ENCODE peak calls at places on chromosomes 5 and 9, in eight cellular contexts. One of them, this sample, is unnamed. For H3K4me1, the result is how much of the 10 kb centered on the place peaks cover.

GRCh38 chr9:14136646-14137370 is 177.1 kb downstream of the NFIB start:
- DNase-seq in left ventricle myocardium inferior: no peak
- DNase-seq in upper lobe of right lung: no peak
- DNase-seq in PC-3: no peak
- DNase-seq in tibial artery: no peak
- DNase-seq in pancreas: no peak
- DNase-seq in breast epithelium: no peak
- DNase-seq in esophagus muscularis mucosa: no peak
- DNase-seq in this sample: no peak

GRCh38 chr5:52988335-52989024 is 672 bp upstream of the ITGA2 start:
- DNase-seq in left ventricle myocardium inferior: no peak
- DNase-seq in upper lobe of right lung: no peak
- DNase-seq in PC-3: peak
- DNase-seq in tibial artery: no peak
- DNase-seq in pancreas: no peak
- DNase-seq in breast epithelium: no peak
- DNase-seq in esophagus muscularis mucosa: no peak
- DNase-seq in this sample: no peak

GRCh38 chr9:36017278-36017677 is 19.4 kb upstream of the RECK start:
- DNase-seq in left ventricle myocardium inferior: no peak
- DNase-seq in upper lobe of right lung: no peak
- DNase-seq in PC-3: no peak
- DNase-seq in tibial artery: no peak
- DNase-seq in pancreas: no peak
- DNase-seq in breast epithelium: no peak
- DNase-seq in esophagus muscularis mucosa: no peak
- DNase-seq in this sample: no peak

GRCh38 chr5:102823441-102823874 is 68.4 kb downstream of the PAM start:
- DNase-seq in left ventricle myocardium inferior: no peak
- DNase-seq in upper lobe of right lung: no peak
- DNase-seq in PC-3: no peak
- DNase-seq in tibial artery: no peak
- DNase-seq in pancreas: no peak
- DNase-seq in breast epithelium: no peak
- DNase-seq in esophagus muscularis mucosa: no peak
- DNase-seq in this sample: no peak

GRCh38 chr9:69371001-69371400 is 46.0 kb downstream of the ENTREP1 start:
- DNase-seq in left ventricle myocardium inferior: no peak
- DNase-seq in upper lobe of right lung: no peak
- DNase-seq in PC-3: no peak
- DNase-seq in tibial artery: no peak
- DNase-seq in pancreas: no peak
- DNase-seq in breast epithelium: no peak
- DNase-seq in esophagus muscularis mucosa: no peak
- DNase-seq in this sample: no peak

GRCh38 chr9:93645921-93646639 is 69.7 kb downstream of the PHF2 start:
- DNase-seq in left ventricle myocardium inferior: no peak
- DNase-seq in upper lobe of right lung: peak
- DNase-seq in PC-3: no peak
- DNase-seq in tibial artery: peak
- DNase-seq in pancreas: no peak
- DNase-seq in breast epithelium: no peak
- DNase-seq in esophagus muscularis mucosa: no peak
- DNase-seq in this sample: peak

GRCh38 chr5:158807947-158808346 is 291.8 kb downstream of the EBF1 start:
- DNase-seq in left ventricle myocardium inferior: no peak
- DNase-seq in upper lobe of right lung: no peak
- DNase-seq in PC-3: no peak
- DNase-seq in tibial artery: no peak
- DNase-seq in pancreas: no peak
- DNase-seq in breast epithelium: no peak
- DNase-seq in esophagus muscularis mucosa: no peak
- DNase-seq in this sample: no peak

GRCh38 chr5:130402906-130403305 is 498.6 kb downstream of the CHSY3 start:
- DNase-seq in left ventricle myocardium inferior: no peak
- DNase-seq in upper lobe of right lung: no peak
- DNase-seq in PC-3: no peak
- DNase-seq in tibial artery: no peak
- DNase-seq in pancreas: no peak
- DNase-seq in breast epithelium: no peak
- DNase-seq in esophagus muscularis mucosa: no peak
- DNase-seq in this sample: no peak

GRCh38 chr5:11584008-11584407 is 320.2 kb downstream of the CTNND2 start:
- DNase-seq in left ventricle myocardium inferior: no peak
- DNase-seq in upper lobe of right lung: no peak
- DNase-seq in PC-3: peak
- DNase-seq in tibial artery: no peak
- DNase-seq in pancreas: no peak
- DNase-seq in breast epithelium: no peak
- DNase-seq in esophagus muscularis mucosa: no peak
- DNase-seq in this sample: no peak

GRCh38 chr5:157076558-157076957 is 17.6 kb upstream of the HAVCR1 start:
- DNase-seq in left ventricle myocardium inferior: no peak
- DNase-seq in upper lobe of right lung: no peak
- DNase-seq in PC-3: peak
- DNase-seq in tibial artery: no peak
- DNase-seq in pancreas: no peak
- DNase-seq in breast epithelium: no peak
- DNase-seq in esophagus muscularis mucosa: no peak
- DNase-seq in this sample: no peak

GRCh38 chr9:70043689-70044449 is at the start of gene MAMDC2:
- DNase-seq in left ventricle myocardium inferior: peak
- DNase-seq in upper lobe of right lung: peak
- DNase-seq in PC-3: no peak
- DNase-seq in tibial artery: peak
- DNase-seq in pancreas: peak
- DNase-seq in breast epithelium: peak
- DNase-seq in esophagus muscularis mucosa: peak
- DNase-seq in this sample: no peak

GRCh38 chr5:9197881-9198260 is 348.0 kb downstream of the SEMA5A start:
- DNase-seq in left ventricle myocardium inferior: no peak
- DNase-seq in upper lobe of right lung: no peak
- DNase-seq in PC-3: peak
- DNase-seq in tibial artery: no peak
- DNase-seq in pancreas: no peak
- DNase-seq in breast epithelium: no peak
- DNase-seq in esophagus muscularis mucosa: no peak
- DNase-seq in this sample: no peak

GRCh38 chr9:123421211-123421585 is 65.2 kb downstream of the CRB2 start:
- DNase-seq in left ventricle myocardium inferior: no peak
- DNase-seq in upper lobe of right lung: peak
- DNase-seq in PC-3: no peak
- DNase-seq in tibial artery: peak
- DNase-seq in pancreas: no peak
- DNase-seq in breast epithelium: no peak
- DNase-seq in esophagus muscularis mucosa: no peak
- DNase-seq in this sample: no peak

GRCh38 chr5:116068028-116068632 is 16.7 kb upstream of the COMMD10 start:
- DNase-seq in left ventricle myocardium inferior: no peak
- DNase-seq in upper lobe of right lung: no peak
- DNase-seq in PC-3: peak
- DNase-seq in tibial artery: no peak
- DNase-seq in pancreas: no peak
- DNase-seq in breast epithelium: no peak
- DNase-seq in esophagus muscularis mucosa: no peak
- DNase-seq in this sample: no peak

GRCh38 chr5:163460562-163461176 is at the start of gene HMMR:
- DNase-seq in left ventricle myocardium inferior: no peak
- DNase-seq in upper lobe of right lung: no peak
- DNase-seq in PC-3: peak
- DNase-seq in tibial artery: no peak
- DNase-seq in pancreas: no peak
- DNase-seq in breast epithelium: no peak
- DNase-seq in esophagus muscularis mucosa: no peak
- DNase-seq in this sample: no peak

GRCh38 chr9:131976157-131976740 is 103.4 kb downstream of the MED27 start:
- DNase-seq in left ventricle myocardium inferior: no peak
- DNase-seq in upper lobe of right lung: no peak
- DNase-seq in PC-3: no peak
- DNase-seq in tibial artery: no peak
- DNase-seq in pancreas: no peak
- DNase-seq in breast epithelium: no peak
- DNase-seq in esophagus muscularis mucosa: no peak
- DNase-seq in this sample: no peak

GRCh38 chr5:35303152-35303551 is 72.9 kb upstream of the PRLR start:
- DNase-seq in left ventricle myocardium inferior: no peak
- DNase-seq in upper lobe of right lung: no peak
- DNase-seq in PC-3: no peak
- DNase-seq in tibial artery: no peak
- DNase-seq in pancreas: no peak
- DNase-seq in breast epithelium: no peak
- DNase-seq in esophagus muscularis mucosa: no peak
- DNase-seq in this sample: no peak

GRCh38 chr9:6628714-6629113 is 16.8 kb downstream of the GLDC start:
- DNase-seq in left ventricle myocardium inferior: no peak
- DNase-seq in upper lobe of right lung: no peak
- DNase-seq in PC-3: no peak
- DNase-seq in tibial artery: no peak
- DNase-seq in pancreas: no peak
- DNase-seq in breast epithelium: no peak
- DNase-seq in esophagus muscularis mucosa: no peak
- DNase-seq in this sample: no peak

GRCh38 chr9:21031091-21031817 is at the start of gene HACD4:
- DNase-seq in left ventricle myocardium inferior: peak
- DNase-seq in upper lobe of right lung: peak
- DNase-seq in PC-3: no peak
- DNase-seq in tibial artery: peak
- DNase-seq in pancreas: peak
- DNase-seq in breast epithelium: peak
- DNase-seq in esophagus muscularis mucosa: no peak
- DNase-seq in this sample: no peak

GRCh38 chr9:132036521-132036920 is 43.1 kb downstream of the MED27 start:
- DNase-seq in left ventricle myocardium inferior: no peak
- DNase-seq in upper lobe of right lung: no peak
- DNase-seq in PC-3: no peak
- DNase-seq in tibial artery: no peak
- DNase-seq in pancreas: no peak
- DNase-seq in breast epithelium: no peak
- DNase-seq in esophagus muscularis mucosa: no peak
- DNase-seq in this sample: no peak

GRCh38 chr5:180090769-180091546 is 19.4 kb upstream of the RNF130 start:
- DNase-seq in left ventricle myocardium inferior: no peak
- DNase-seq in upper lobe of right lung: no peak
- DNase-seq in PC-3: peak
- DNase-seq in tibial artery: peak
- DNase-seq in pancreas: peak
- DNase-seq in breast epithelium: peak
- DNase-seq in esophagus muscularis mucosa: no peak
- DNase-seq in this sample: no peak

GRCh38 chr9:19690128-19690527 is 98.7 kb downstream of the SLC24A2 start:
- DNase-seq in left ventricle myocardium inferior: no peak
- DNase-seq in upper lobe of right lung: no peak
- DNase-seq in PC-3: no peak
- DNase-seq in tibial artery: no peak
- DNase-seq in pancreas: no peak
- DNase-seq in breast epithelium: no peak
- DNase-seq in esophagus muscularis mucosa: no peak
- DNase-seq in this sample: no peak

GRCh38 chr9:131125038-131125287 is 423 bp upstream of the NUP214 start:
- DNase-seq in left ventricle myocardium inferior: no peak
- DNase-seq in upper lobe of right lung: no peak
- DNase-seq in PC-3: no peak
- DNase-seq in tibial artery: no peak
- DNase-seq in pancreas: no peak
- DNase-seq in breast epithelium: no peak
- DNase-seq in esophagus muscularis mucosa: no peak
- DNase-seq in this sample: no peak

GRCh38 chr5:140220698-140221064 is 45.7 kb downstream of the CYSTM1 start:
- DNase-seq in left ventricle myocardium inferior: no peak
- DNase-seq in upper lobe of right lung: no peak
- DNase-seq in PC-3: no peak
- DNase-seq in tibial artery: no peak
- DNase-seq in pancreas: no peak
- DNase-seq in breast epithelium: no peak
- DNase-seq in esophagus muscularis mucosa: no peak
- DNase-seq in this sample: no peak

GRCh38 chr9:129197978-129198736 is 20.1 kb upstream of the IER5L start:
- DNase-seq in left ventricle myocardium inferior: peak
- DNase-seq in upper lobe of right lung: no peak
- DNase-seq in PC-3: no peak
- DNase-seq in tibial artery: peak
- DNase-seq in pancreas: no peak
- DNase-seq in breast epithelium: peak
- DNase-seq in esophagus muscularis mucosa: no peak
- DNase-seq in this sample: no peak
- H3K4me3 ChIP-seq in left ventricle myocardium inferior: peak
- H3K4me3 ChIP-seq in upper lobe of right lung: no peak
- H3K4me3 ChIP-seq in PC-3: no peak
- H3K4me3 ChIP-seq in tibial artery: peak
- H3K4me3 ChIP-seq in pancreas: no peak
- H3K4me3 ChIP-seq in breast epithelium: peak
- H3K4me3 ChIP-seq in esophagus muscularis mucosa: peak
- H3K4me3 ChIP-seq in this sample: no peak

GRCh38 chr5:195401-196160 is 4.3 kb downstream of the LRRC14B start:
- DNase-seq in left ventricle myocardium inferior: no peak
- DNase-seq in upper lobe of right lung: peak
- DNase-seq in PC-3: no peak
- DNase-seq in tibial artery: peak
- DNase-seq in pancreas: peak
- DNase-seq in breast epithelium: no peak
- DNase-seq in esophagus muscularis mucosa: no peak
- DNase-seq in this sample: no peak
- TF ChIP-seq CTCF in left ventricle myocardium inferior: no peak
- TF ChIP-seq CTCF in upper lobe of right lung: no peak
- TF ChIP-seq CTCF in PC-3: no peak
- TF ChIP-seq CTCF in tibial artery: no peak
- TF ChIP-seq CTCF in pancreas: no peak
- TF ChIP-seq CTCF in breast epithelium: no peak
- TF ChIP-seq CTCF in esophagus muscularis mucosa: no peak
- TF ChIP-seq CTCF in this sample: no peak

GRCh38 chr9:89454498-89455355 is 43.2 kb downstream of the SEMA4D start:
- DNase-seq in left ventricle myocardium inferior: no peak
- DNase-seq in upper lobe of right lung: no peak
- DNase-seq in PC-3: no peak
- DNase-seq in tibial artery: no peak
- DNase-seq in pancreas: no peak
- DNase-seq in breast epithelium: no peak
- DNase-seq in esophagus muscularis mucosa: no peak
- DNase-seq in this sample: no peak
- H3K4me1 ChIP-seq in left ventricle myocardium inferior: under half
- H3K4me1 ChIP-seq in upper lobe of right lung: under half
- H3K4me1 ChIP-seq in PC-3: under half
- H3K4me1 ChIP-seq in tibial artery: under half
- H3K4me1 ChIP-seq in pancreas: under half
- H3K4me1 ChIP-seq in breast epithelium: under half
- H3K4me1 ChIP-seq in esophagus muscularis mucosa: under half
- H3K4me1 ChIP-seq in this sample: under half

GRCh38 chr9:104092192-104092591 is 1.9 kb upstream of the SMC2 start:
- DNase-seq in left ventricle myocardium inferior: no peak
- DNase-seq in upper lobe of right lung: no peak
- DNase-seq in PC-3: no peak
- DNase-seq in tibial artery: no peak
- DNase-seq in pancreas: no peak
- DNase-seq in breast epithelium: no peak
- DNase-seq in esophagus muscularis mucosa: no peak
- DNase-seq in this sample: no peak
- H3K4me3 ChIP-seq in left ventricle myocardium inferior: peak
- H3K4me3 ChIP-seq in upper lobe of right lung: no peak
- H3K4me3 ChIP-seq in PC-3: no peak
- H3K4me3 ChIP-seq in tibial artery: no peak
- H3K4me3 ChIP-seq in pancreas: no peak
- H3K4me3 ChIP-seq in breast epithelium: no peak
- H3K4me3 ChIP-seq in esophagus muscularis mucosa: peak
- H3K4me3 ChIP-seq in this sample: no peak